ENCODE peak calls at places on chromosomes 13 and 19, in seven cellular contexts. One of them, this sample, is unnamed. For H3K36me3, the result is how much of the 10 kb centered on the place peaks cover.

GRCh38 chr19:10551698-10552301 is 8.1 kb downstream of the ATG4D start:
- DNase-seq in aorta: no peak
- DNase-seq in sigmoid colon: no peak
- DNase-seq in GM23248: peak
- DNase-seq in heart left ventricle: no peak
- DNase-seq in psoas muscle: no peak
- DNase-seq in fibroblast of lung: peak
- DNase-seq in this sample: no peak

GRCh38 chr13:85693889-85694511 is 105.2 kb downstream of the SLITRK6 start:
- DNase-seq in aorta: no peak
- DNase-seq in sigmoid colon: no peak
- DNase-seq in GM23248: no peak
- DNase-seq in heart left ventricle: no peak
- DNase-seq in psoas muscle: no peak
- DNase-seq in fibroblast of lung: peak
- DNase-seq in this sample: peak

GRCh38 chr19:48258350-48258749 is 2.6 kb upstream of the CARD8 start:
- DNase-seq in aorta: no peak
- DNase-seq in sigmoid colon: no peak
- DNase-seq in GM23248: no peak
- DNase-seq in heart left ventricle: no peak
- DNase-seq in psoas muscle: no peak
- DNase-seq in fibroblast of lung: no peak
- DNase-seq in this sample: no peak

GRCh38 chr19:45151821-45152503 is 8.8 kb downstream of the NKPD1 start:
- DNase-seq in aorta: no peak
- DNase-seq in sigmoid colon: no peak
- DNase-seq in GM23248: peak
- DNase-seq in heart left ventricle: no peak
- DNase-seq in psoas muscle: no peak
- DNase-seq in fibroblast of lung: no peak
- DNase-seq in this sample: no peak

GRCh38 chr19:55640043-55640576 is 692 bp upstream of the ZNF580 start:
- DNase-seq in aorta: peak
- DNase-seq in sigmoid colon: peak
- DNase-seq in GM23248: peak
- DNase-seq in heart left ventricle: peak
- DNase-seq in psoas muscle: peak
- DNase-seq in fibroblast of lung: peak
- DNase-seq in this sample: no peak

GRCh38 chr13:113486698-113487097 is 3.8 kb downstream of the DCUN1D2 start:
- DNase-seq in aorta: no peak
- DNase-seq in sigmoid colon: no peak
- DNase-seq in GM23248: no peak
- DNase-seq in heart left ventricle: no peak
- DNase-seq in psoas muscle: no peak
- DNase-seq in fibroblast of lung: no peak
- DNase-seq in this sample: no peak

GRCh38 chr19:41701401-41702075 is 6.9 kb upstream of the CEACAM5 start:
- DNase-seq in aorta: no peak
- DNase-seq in sigmoid colon: peak
- DNase-seq in GM23248: peak
- DNase-seq in heart left ventricle: no peak
- DNase-seq in psoas muscle: no peak
- DNase-seq in fibroblast of lung: no peak
- DNase-seq in this sample: no peak

GRCh38 chr19:37572203-37572602 is 22.4 kb downstream of the ZNF571 start:
- DNase-seq in aorta: no peak
- DNase-seq in sigmoid colon: no peak
- DNase-seq in GM23248: peak
- DNase-seq in heart left ventricle: no peak
- DNase-seq in psoas muscle: no peak
- DNase-seq in fibroblast of lung: peak
- DNase-seq in this sample: no peak

DNA sequence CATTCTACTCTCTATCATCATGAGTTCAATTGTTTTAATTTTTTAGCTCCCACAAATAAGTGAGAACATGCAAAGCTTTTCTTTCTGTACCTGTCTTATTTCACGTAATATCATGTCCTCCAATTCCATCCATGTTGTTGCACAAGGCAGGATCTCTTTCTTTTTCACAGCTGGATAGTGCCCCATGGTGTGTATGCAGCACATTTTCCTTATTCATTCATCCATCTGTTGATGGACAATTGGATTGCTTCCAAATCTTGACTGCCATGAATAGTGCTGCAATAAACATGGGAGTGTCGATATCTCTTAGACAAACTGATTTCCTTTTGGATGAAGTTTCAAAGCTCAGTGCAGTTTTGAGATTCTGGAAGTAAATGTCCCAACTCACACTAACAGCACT is 326.9 kb downstream of the FGF9 start:
- DNase-seq in aorta: no peak
- DNase-seq in sigmoid colon: no peak
- DNase-seq in GM23248: no peak
- DNase-seq in heart left ventricle: no peak
- DNase-seq in psoas muscle: no peak
- DNase-seq in fibroblast of lung: no peak
- DNase-seq in this sample: no peak
- H3K27ac ChIP-seq in aorta: no peak
- H3K27ac ChIP-seq in sigmoid colon: no peak
- H3K27ac ChIP-seq in GM23248: no peak
- H3K27ac ChIP-seq in heart left ventricle: no peak
- H3K27ac ChIP-seq in psoas muscle: no peak
- H3K27ac ChIP-seq in fibroblast of lung: no peak
- H3K27ac ChIP-seq in this sample: no peak

DNA sequence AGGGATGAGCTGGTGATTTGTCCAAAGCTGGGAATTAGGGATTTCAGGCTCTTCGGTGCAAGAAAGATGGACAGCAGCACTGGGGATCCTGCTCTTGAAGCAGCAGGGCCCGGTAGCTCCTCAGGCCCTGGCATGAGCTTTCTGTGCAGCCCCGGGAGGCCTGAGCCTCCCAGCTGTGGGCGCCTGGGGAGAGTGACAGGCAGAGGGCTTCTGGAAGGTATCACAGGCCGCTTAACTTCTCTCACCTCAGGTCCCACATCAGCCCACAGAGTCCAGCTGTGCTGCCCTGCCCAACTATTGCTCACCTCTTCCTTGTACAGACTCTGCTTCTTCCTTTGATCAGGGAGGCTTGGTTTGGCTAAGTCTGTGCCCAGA is 14.6 kb upstream of the ZNF536 start:
- DNase-seq in aorta: no peak
- DNase-seq in sigmoid colon: no peak
- DNase-seq in GM23248: no peak
- DNase-seq in heart left ventricle: no peak
- DNase-seq in psoas muscle: no peak
- DNase-seq in fibroblast of lung: no peak
- DNase-seq in this sample: no peak
- H3K36me3 ChIP-seq in aorta: under half
- H3K36me3 ChIP-seq in sigmoid colon: under half
- H3K36me3 ChIP-seq in GM23248: under half
- H3K36me3 ChIP-seq in heart left ventricle: under half
- H3K36me3 ChIP-seq in psoas muscle: under half
- H3K36me3 ChIP-seq in fibroblast of lung: under half
- H3K36me3 ChIP-seq in this sample: under half

GRCh38 chr19:3403489-3404323 is 37.3 kb downstream of the NFIC start:
- DNase-seq in aorta: peak
- DNase-seq in sigmoid colon: peak
- DNase-seq in GM23248: peak
- DNase-seq in heart left ventricle: peak
- DNase-seq in psoas muscle: peak
- DNase-seq in fibroblast of lung: peak
- DNase-seq in this sample: peak

GRCh38 chr19:3405261-3405653 is 38.9 kb downstream of the NFIC start:
- DNase-seq in aorta: no peak
- DNase-seq in sigmoid colon: no peak
- DNase-seq in GM23248: no peak
- DNase-seq in heart left ventricle: no peak
- DNase-seq in psoas muscle: no peak
- DNase-seq in fibroblast of lung: no peak
- DNase-seq in this sample: no peak

GRCh38 chr19:3402631-3403443 is 36.5 kb downstream of the NFIC start:
- DNase-seq in aorta: no peak
- DNase-seq in sigmoid colon: no peak
- DNase-seq in GM23248: no peak
- DNase-seq in heart left ventricle: no peak
- DNase-seq in psoas muscle: no peak
- DNase-seq in fibroblast of lung: no peak
- DNase-seq in this sample: no peak

GRCh38 chr19:3406571-3407111 is 40.3 kb downstream of the NFIC start:
- DNase-seq in aorta: no peak
- DNase-seq in sigmoid colon: no peak
- DNase-seq in GM23248: no peak
- DNase-seq in heart left ventricle: no peak
- DNase-seq in psoas muscle: peak
- DNase-seq in fibroblast of lung: no peak
- DNase-seq in this sample: no peak

DNA sequence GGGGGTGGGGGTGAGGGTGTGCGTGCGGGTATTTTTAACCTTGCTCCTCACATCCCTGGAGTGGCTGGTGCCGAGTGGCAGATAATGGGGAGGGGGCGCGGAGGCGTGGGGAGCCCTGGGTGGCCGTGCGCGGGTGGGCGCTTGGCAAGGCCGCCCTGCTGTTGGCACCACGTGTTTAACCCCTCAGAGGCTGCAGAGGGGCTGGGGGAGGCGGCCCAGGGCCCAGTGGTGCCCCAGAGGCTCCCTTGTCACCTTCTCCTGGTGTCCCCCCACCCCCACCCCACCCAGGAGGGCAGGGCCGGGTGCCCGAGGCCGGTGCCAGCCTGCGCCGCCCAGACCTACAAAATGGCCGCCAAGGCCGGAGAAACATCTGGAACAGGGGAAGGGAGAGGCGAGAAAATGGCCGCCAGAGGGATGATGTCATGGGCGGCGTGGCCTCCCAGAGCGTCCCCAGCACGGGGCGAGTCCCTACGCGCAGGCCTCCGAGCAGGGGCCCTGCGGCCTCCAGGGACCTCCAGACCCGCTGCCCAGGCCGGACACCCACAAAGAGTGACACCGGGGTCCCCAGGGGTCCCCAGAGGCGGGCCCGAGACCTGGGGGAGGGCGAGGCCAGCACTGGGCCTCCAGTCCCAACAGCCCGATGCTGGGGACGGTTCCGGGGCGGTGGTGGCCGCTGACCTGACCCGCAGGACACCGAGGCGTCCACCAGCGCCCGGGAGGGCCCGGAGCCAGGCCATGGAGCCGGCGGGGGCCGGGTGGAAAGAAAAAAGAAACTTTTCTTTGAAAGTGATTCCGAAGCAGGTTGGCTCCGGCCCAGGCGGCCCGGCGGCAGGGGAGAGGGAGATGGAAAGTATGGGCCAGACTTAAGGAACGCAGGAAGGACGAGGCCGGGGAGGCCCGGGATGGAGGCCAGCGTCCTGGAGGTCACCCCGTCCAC is 38.2 kb downstream of the NFIC start:
- DNase-seq in aorta: peak
- DNase-seq in sigmoid colon: peak
- DNase-seq in GM23248: peak
- DNase-seq in heart left ventricle: peak
- DNase-seq in psoas muscle: peak
- DNase-seq in fibroblast of lung: peak
- DNase-seq in this sample: peak
- H3K27ac ChIP-seq in aorta: peak
- H3K27ac ChIP-seq in sigmoid colon: peak
- H3K27ac ChIP-seq in GM23248: peak
- H3K27ac ChIP-seq in heart left ventricle: peak
- H3K27ac ChIP-seq in psoas muscle: peak
- H3K27ac ChIP-seq in fibroblast of lung: peak
- H3K27ac ChIP-seq in this sample: peak

GRCh38 chr19:1429750-1430149 is 8.4 kb upstream of the RPS15 start:
- DNase-seq in aorta: no peak
- DNase-seq in sigmoid colon: no peak
- DNase-seq in GM23248: no peak
- DNase-seq in heart left ventricle: no peak
- DNase-seq in psoas muscle: no peak
- DNase-seq in fibroblast of lung: no peak
- DNase-seq in this sample: peak
- H3K36me3 ChIP-seq in aorta: under half
- H3K36me3 ChIP-seq in sigmoid colon: under half
- H3K36me3 ChIP-seq in GM23248: under half
- H3K36me3 ChIP-seq in heart left ventricle: under half
- H3K36me3 ChIP-seq in psoas muscle: under half
- H3K36me3 ChIP-seq in fibroblast of lung: under half
- H3K36me3 ChIP-seq in this sample: under half

GRCh38 chr19:35717665-35718344 is at the start of gene KMT2B:
- DNase-seq in aorta: no peak
- DNase-seq in sigmoid colon: peak
- DNase-seq in GM23248: no peak
- DNase-seq in heart left ventricle: no peak
- DNase-seq in psoas muscle: peak
- DNase-seq in fibroblast of lung: no peak
- DNase-seq in this sample: peak

GRCh38 chr19:35718345-35719041 is 690 bp downstream of the KMT2B start:
- DNase-seq in aorta: no peak
- DNase-seq in sigmoid colon: no peak
- DNase-seq in GM23248: peak
- DNase-seq in heart left ventricle: no peak
- DNase-seq in psoas muscle: peak
- DNase-seq in fibroblast of lung: no peak
- DNase-seq in this sample: peak

GRCh38 chr19:35720163-35720524 is 2.3 kb downstream of the KMT2B start:
- DNase-seq in aorta: no peak
- DNase-seq in sigmoid colon: no peak
- DNase-seq in GM23248: no peak
- DNase-seq in heart left ventricle: no peak
- DNase-seq in psoas muscle: no peak
- DNase-seq in fibroblast of lung: no peak
- DNase-seq in this sample: no peak

GRCh38 chr19:35720648-35721047 is 2.8 kb downstream of the KMT2B start:
- DNase-seq in aorta: no peak
- DNase-seq in sigmoid colon: no peak
- DNase-seq in GM23248: no peak
- DNase-seq in heart left ventricle: no peak
- DNase-seq in psoas muscle: no peak
- DNase-seq in fibroblast of lung: no peak
- DNase-seq in this sample: no peak

GRCh38 chr19:35719402-35720162 is 1.8 kb downstream of the KMT2B start:
- DNase-seq in aorta: no peak
- DNase-seq in sigmoid colon: no peak
- DNase-seq in GM23248: no peak
- DNase-seq in heart left ventricle: no peak
- DNase-seq in psoas muscle: no peak
- DNase-seq in fibroblast of lung: no peak
- DNase-seq in this sample: no peak
- H3K27ac ChIP-seq in aorta: no peak
- H3K27ac ChIP-seq in sigmoid colon: peak
- H3K27ac ChIP-seq in GM23248: no peak
- H3K27ac ChIP-seq in heart left ventricle: no peak
- H3K27ac ChIP-seq in psoas muscle: peak
- H3K27ac ChIP-seq in fibroblast of lung: no peak
- H3K27ac ChIP-seq in this sample: peak